ENCODE peak calls at places on chromosomes 13 and 19, in nine cellular contexts. Z is gastrocnemius medialis, Q is ovary, T is testis, H is spleen, R is OCI-LY7, J is GM23248, C is heart left ventricle, E is neural progenitor cell. B is an unnamed sample.

GRCh38 chr13:30607908-30608307 is 9.8 kb upstream of the USPL1 start:
- DNase-seq in Z (peak; percentile 37), Q (no peak), T (no peak), H (no peak), R (peak; percentile 89), J (no peak), C (no peak), E (no peak), B (no peak)

GRCh38 chr19:11860721-11861120 is 12.2 kb downstream of the ZNF439 start:
- DNase-seq in Z (no peak), Q (no peak), T (no peak), H (no peak), R (no peak), J (no peak), C (no peak), E (no peak), B (no peak)

GRCh38 chr13:66689037-66689619 is 541.0 kb downstream of the PCDH9 start:
- DNase-seq in Z (no peak), Q (no peak), T (no peak), H (no peak), R (peak; percentile 67), J (no peak), C (no peak), E (peak; percentile 19), B (no peak)

GRCh38 chr13:114102521-114103288 is 29.7 kb downstream of the RASA3 start:
- DNase-seq in Z (peak; percentile 10), Q (no peak), T (no peak), H (peak; percentile 74), R (no peak), J (no peak), C (peak; percentile 19), E (no peak), B (no peak)

GRCh38 chr13:42007844-42008243 is 40.6 kb upstream of the DGKH start:
- DNase-seq in Z (no peak), Q (no peak), T (no peak), H (no peak), R (no peak), J (peak; percentile 56), C (no peak), E (no peak), B (peak; percentile 51)

GRCh38 chr13:97726664-97727235 is 226.7 kb upstream of the IPO5 start:
- DNase-seq in Z (no peak), Q (no peak), T (no peak), H (no peak), R (no peak), J (no peak), C (no peak), E (no peak), B (no peak)

GRCh38 chr19:33809960-33810359 is 13.3 kb downstream of the KCTD15 start:
- DNase-seq in Z (no peak), Q (no peak), T (no peak), H (peak; percentile 68), R (no peak), J (peak; percentile 44), C (peak; percentile 59), E (no peak), B (no peak)

GRCh38 chr19:3234800-3235199 is 10.3 kb downstream of the CELF5 start:
- DNase-seq in Z (no peak), Q (no peak), T (no peak), H (no peak), R (no peak), J (no peak), C (peak; percentile 11), E (no peak), B (no peak)

GRCh38 chr19:657611-658010 is 5.4 kb downstream of the RNF126 start:
- DNase-seq in Z (no peak), Q (no peak), T (no peak), H (peak; percentile 74), R (no peak), J (no peak), C (no peak), E (no peak), B (no peak)

GRCh38 chr13:91132786-91133185 is 214.7 kb upstream of the MIR17HG start:
- DNase-seq in Z (no peak), Q (no peak), T (peak; percentile 56), H (no peak), R (no peak), J (no peak), C (no peak), E (no peak), B (no peak)

GRCh38 chr19:4208385-4209094 is 20.8 kb upstream of the EBI3 start:
- DNase-seq in Z (no peak), Q (no peak), T (no peak), H (no peak), R (peak; percentile 53), J (peak; percentile 48), C (no peak), E (peak; percentile 54), B (peak; percentile 50)

GRCh38 chr19:55320844-55321419 is 4.2 kb downstream of the TMEM150B start:
- DNase-seq in Z (no peak), Q (no peak), T (no peak), H (no peak), R (no peak), J (no peak), C (no peak), E (no peak), B (no peak)

GRCh38 chr19:55321466-55321865 is 3.7 kb downstream of the TMEM150B start:
- DNase-seq in Z (no peak), Q (no peak), T (no peak), H (no peak), R (no peak), J (no peak), C (no peak), E (no peak), B (no peak)

GRCh38 chr19:55325172-55325571 is at the start of gene TMEM150B:
- DNase-seq in Z (no peak), Q (no peak), T (no peak), H (no peak), R (no peak), J (no peak), C (no peak), E (no peak), B (no peak)

GRCh38 chr19:55322495-55322894 is 2.6 kb downstream of the TMEM150B start:
- DNase-seq in Z (no peak), Q (no peak), T (no peak), H (no peak), R (no peak), J (no peak), C (no peak), E (no peak), B (no peak)

DNA sequence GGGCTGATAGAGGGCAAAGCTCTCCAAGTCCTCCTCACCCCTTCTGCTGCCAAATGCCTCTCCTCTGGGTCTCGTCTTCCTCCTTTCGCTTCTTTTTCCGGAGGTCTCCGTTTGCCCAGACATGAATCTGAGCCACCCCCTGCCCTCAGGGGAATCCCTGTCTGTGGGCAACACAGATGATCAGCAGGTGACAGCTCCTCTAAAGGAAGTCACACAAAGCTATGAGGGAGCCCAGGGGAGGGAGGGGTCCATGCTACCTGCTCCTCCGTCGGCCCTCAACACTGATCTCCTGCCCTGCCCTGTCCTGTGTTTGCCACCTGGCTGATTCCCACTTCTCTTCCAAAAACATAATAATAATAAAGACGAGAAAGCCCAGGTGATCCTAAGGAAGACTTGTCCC is 436 bp downstream of the TMEM150B start:
- DNase-seq in Z (no peak), Q (no peak), T (no peak), H (no peak), R (no peak), J (no peak), C (no peak), E (no peak), B (no peak)
- H3K4me3 ChIP-seq in Z (no peak overlapping the region), Q (no peak overlapping the region), T (no peak overlapping the region), H (peak overlapping the region; percentile 38), R (no peak overlapping the region), J (no peak overlapping the region), C (no peak overlapping the region), E (no peak overlapping the region), B (no peak overlapping the region)

DNA sequence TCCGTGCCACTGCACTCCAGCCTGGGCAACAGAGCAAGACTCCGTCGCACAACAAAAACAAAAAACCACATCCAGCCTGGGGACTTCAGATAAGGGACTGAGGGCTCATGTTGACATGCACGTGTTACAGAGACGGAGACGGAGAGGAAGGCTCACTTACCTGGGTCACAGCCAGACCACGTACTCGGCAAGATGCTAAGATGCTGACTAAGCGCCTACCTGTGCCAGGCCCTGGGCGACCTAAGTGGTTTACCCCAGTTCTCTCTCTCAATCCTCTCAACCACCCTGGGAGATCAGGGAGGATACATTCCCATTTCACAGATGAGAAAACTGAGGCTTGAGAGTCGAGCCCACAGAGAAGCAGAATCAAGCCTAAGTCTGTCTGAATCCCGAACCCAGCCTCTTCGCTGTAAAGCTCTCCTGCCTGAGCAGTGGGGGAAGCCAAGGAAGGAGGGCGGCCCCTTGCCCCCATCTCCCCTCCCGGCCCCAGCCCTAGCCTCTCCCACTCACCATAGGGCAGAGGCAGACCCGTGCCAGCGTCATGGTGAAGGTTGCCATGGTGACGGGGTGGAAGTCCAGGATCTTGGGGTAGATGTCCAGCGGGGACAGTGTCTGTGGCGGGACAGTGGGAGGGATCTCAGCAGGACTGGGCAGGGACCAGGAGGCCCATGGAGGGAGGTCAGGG is 13.5 kb downstream of the ERCC2 start:
- DNase-seq in Z (no peak), Q (no peak), T (no peak), H (no peak), R (no peak), J (no peak), C (no peak), E (no peak), B (no peak)
- H3K36me3 ChIP-seq in Z (peaks cover 31% of the 10 kb centered on the region), Q (no peaks in the 10 kb centered on the region), T (no peaks in the 10 kb centered on the region), H (peaks cover 100% of the 10 kb centered on the region), R (peaks cover 29% of the 10 kb centered on the region), J (peaks cover 21% of the 10 kb centered on the region), C (peaks cover 44% of the 10 kb centered on the region), E (no peaks in the 10 kb centered on the region), B (peaks cover 8% of the 10 kb centered on the region)

DNA sequence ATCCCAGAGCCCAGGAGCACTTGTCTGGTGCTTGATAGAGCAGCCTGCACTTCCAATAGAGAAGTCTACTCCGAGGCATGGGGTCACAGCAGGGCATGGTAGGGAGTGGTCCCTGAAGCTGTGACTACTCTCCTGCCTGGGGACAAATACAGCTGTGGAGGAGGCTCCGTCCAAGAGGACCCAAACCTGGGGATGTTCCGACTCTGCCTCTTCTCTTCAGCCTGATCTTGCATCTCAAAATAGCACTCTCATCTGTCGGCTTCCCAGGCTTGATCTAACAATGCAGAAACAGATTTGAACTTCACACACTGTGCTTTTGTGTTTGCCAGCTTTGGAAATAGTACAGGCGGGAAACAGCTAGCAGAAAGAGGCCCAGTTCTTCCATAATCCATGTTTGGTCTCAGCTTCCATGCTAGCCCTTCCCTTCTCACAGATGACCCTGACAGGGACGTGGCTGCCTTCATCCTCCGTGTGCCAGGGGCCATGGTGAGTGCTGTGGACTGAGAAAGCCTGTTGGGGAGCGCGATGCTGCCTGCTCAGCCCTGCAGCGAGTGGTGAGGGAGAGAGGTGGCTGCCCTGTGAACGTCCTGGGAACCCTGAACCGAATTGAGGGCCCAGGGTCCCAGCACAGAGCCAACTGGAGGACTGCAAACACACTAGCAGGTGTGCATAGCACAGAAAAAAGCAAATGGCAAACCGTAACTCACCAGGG is 150.3 kb upstream of the GPR12 start:
- DNase-seq in Z (no peak), Q (no peak), T (no peak), H (no peak), R (no peak), J (no peak), C (no peak), E (no peak), B (no peak)
- H3K4me3 ChIP-seq in Z (no peak overlapping the region), Q (no peak overlapping the region), T (no peak overlapping the region), H (no peak overlapping the region), R (no peak overlapping the region), J (no peak overlapping the region), C (no peak overlapping the region), E (no peak overlapping the region), B (no peak overlapping the region)

DNA sequence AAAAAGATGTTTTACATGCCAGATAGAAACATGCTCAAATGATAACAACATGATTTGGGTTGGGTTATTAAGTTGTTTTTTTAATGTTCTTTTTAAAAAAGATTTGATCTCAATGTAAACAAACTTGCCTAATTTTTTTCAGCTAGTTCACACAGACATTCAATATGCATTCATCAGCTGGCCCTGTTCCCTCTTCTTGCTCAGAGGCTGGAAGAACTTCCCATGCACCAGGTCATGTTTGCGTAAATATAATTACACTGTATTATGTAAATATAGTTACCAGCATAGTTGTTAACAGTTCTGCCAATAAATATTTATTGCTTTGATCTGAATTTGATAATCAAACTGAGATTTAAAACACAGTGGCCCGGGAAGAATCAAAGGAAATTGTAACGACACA is 70.6 kb downstream of the ATP11A start:
- DNase-seq in Z (no peak), Q (no peak), T (no peak), H (no peak), R (no peak), J (peak; percentile 56), C (no peak), E (no peak), B (peak; percentile 58)
- H3K36me3 ChIP-seq in Z (no peaks in the 10 kb centered on the region), Q (no peaks in the 10 kb centered on the region), T (no peaks in the 10 kb centered on the region), H (peaks cover 14% of the 10 kb centered on the region), R (no peaks in the 10 kb centered on the region), J (no peaks in the 10 kb centered on the region), C (no peaks in the 10 kb centered on the region), E (no peaks in the 10 kb centered on the region), B (no peaks in the 10 kb centered on the region)

B was measured in PC-3.